ENCODE peak calls at places on chromosome 15, in eight cellular contexts. G, I, F, D, R, J, K and L are unnamed samples.
A peak's percentile ranks its signal among the peaks of the same experiment; 100 is the strongest.

GRCh38 chr15:25501828-25502446 is 63.1 kb upstream of the UBE3A start:
- DNase-seq in R (no peak), I (no peak), G (no peak), F (peak; percentile 66), J (peak; percentile 21), D (peak; percentile 51), K (peak; percentile 54), L (no peak)

GRCh38 chr15:70504305-70504951 is 258.9 kb downstream of the UACA start:
- DNase-seq in F (no peak), R (no peak), J (peak; percentile 56), I (no peak), G (peak; percentile 18), D (peak; percentile 90), K (peak; percentile 60), L (peak; percentile 73)

GRCh38 chr15:64877435-64877834 is 34.3 kb upstream of the ANKDD1A start:
- DNase-seq in K (peak; percentile 84), D (no peak), F (no peak), I (no peak), G (no peak), J (no peak), R (no peak), L (peak; percentile 91)

GRCh38 chr15:66704019-66704782 is 2.2 kb downstream of the SMAD6 start:
- DNase-seq in F (no peak), R (no peak), I (no peak), D (no peak), K (no peak), G (no peak), J (peak; percentile 35), L (no peak)

GRCh38 chr15:80703965-80704364 is 8.9 kb downstream of the ABHD17C start:
- DNase-seq in F (no peak), R (no peak), K (no peak), D (no peak), G (no peak), J (no peak), I (no peak), L (no peak)

GRCh38 chr15:85542488-85542887 is 162.1 kb downstream of the AKAP13 start:
- DNase-seq in I (no peak), D (no peak), G (no peak), F (no peak), K (no peak), J (no peak), R (no peak), L (no peak)

GRCh38 chr15:39783244-39783820 is 691 bp upstream of the FSIP1 start:
- DNase-seq in D (no peak), J (no peak), K (peak; percentile 15), G (no peak), F (peak; percentile 51), I (no peak), R (no peak), L (no peak)

GRCh38 chr15:73927476-73928240 is 1.4 kb downstream of the LOXL1 start:
- DNase-seq in D (peak; percentile 40), J (peak; percentile 68), K (no peak), R (peak; percentile 50), F (peak; percentile 82), I (peak; percentile 64), G (peak; percentile 77), L (peak; percentile 85)

GRCh38 chr15:65221708-65222107 is 10.4 kb upstream of the CILP start:
- DNase-seq in I (no peak), G (no peak), F (no peak), R (no peak), J (no peak), D (no peak), K (no peak), L (no peak)

GRCh38 chr15:69665641-69666091 is 213.0 kb downstream of the RPLP1 start:
- DNase-seq in G (no peak), I (no peak), D (no peak), K (no peak), J (no peak), R (no peak), F (peak; percentile 16), L (no peak)

GRCh38 chr15:70299931-70300858 is 202.5 kb upstream of the TLE3 start:
- DNase-seq in J (no peak), G (peak; percentile 66), D (no peak), I (peak; percentile 62), K (no peak), F (no peak), R (peak; percentile 93), L (no peak)

GRCh38 chr15:90449206-90449735 is 61.2 kb downstream of the IQGAP1 start:
- DNase-seq in J (no peak), R (no peak), K (no peak), F (no peak), D (no peak), I (no peak), G (no peak), L (no peak)

GRCh38 chr15:55334997-55335396 is 16.0 kb downstream of the PIGB start:
- DNase-seq in G (no peak), D (peak; percentile 27), J (no peak), I (no peak), F (no peak), K (no peak), R (no peak), L (no peak)

GRCh38 chr15:91855684-91856553 is 2.4 kb downstream of the SLCO3A1 start:
- DNase-seq in F (peak; percentile 68), I (no peak), G (no peak), K (no peak), D (no peak), R (no peak), J (no peak), L (no peak)

GRCh38 chr15:79339588-79340314 is 28.8 kb downstream of the TMED3 start:
- DNase-seq in F (peak; percentile 53), G (no peak), J (peak; percentile 29), K (peak; percentile 60), D (peak; percentile 77), I (no peak), R (peak; percentile 9), L (no peak)

GRCh38 chr15:68619303-68619698 is 40.5 kb downstream of the CORO2B start:
- DNase-seq in R (no peak), G (no peak), I (no peak), F (no peak), J (no peak), D (no peak), K (no peak), L (no peak)

GRCh38 chr15:99987119-99987506 is 253.9 kb upstream of the LYSMD4 start:
- DNase-seq in R (no peak), J (no peak), D (no peak), I (no peak), K (no peak), F (no peak), G (no peak), L (no peak)

GRCh38 chr15:41970456-41970855 is 1.9 kb downstream of the EHD4 start:
- DNase-seq in D (no peak), I (no peak), J (no peak), K (no peak), G (no peak), R (no peak), F (no peak), L (no peak)

GRCh38 chr15:74901612-74902063 is 5.0 kb downstream of the FAM219B start:
- DNase-seq in G (peak; percentile 68), J (peak; percentile 51), I (peak; percentile 59), K (peak; percentile 38), F (peak; percentile 56), R (peak; percentile 66), D (peak; percentile 67), L (no peak)

GRCh38 chr15:99614749-99615288 is 49.0 kb downstream of the MEF2A start:
- DNase-seq in R (no peak), F (no peak), D (peak; percentile 18), I (no peak), G (no peak), J (no peak), K (no peak), L (no peak)

GRCh38 chr15:74432271-74432967 is 1.3 kb downstream of the SEMA7A start:
- DNase-seq in K (no peak), F (peak; percentile 41), I (no peak), D (no peak), G (no peak), J (no peak), R (no peak), L (no peak)

GRCh38 chr15:60004019-60004845 is at the start of gene FOXB1:
- DNase-seq in R (no peak), I (no peak), F (peak; percentile 95), J (no peak), D (no peak), K (no peak), G (no peak), L (no peak)

GRCh38 chr15:69524850-69525249 is 72.2 kb downstream of the RPLP1 start:
- DNase-seq in G (no peak), I (no peak), F (no peak), K (peak; percentile 57), J (no peak), R (no peak), D (no peak), L (no peak)

GRCh38 chr15:40322531-40323238 is 807 bp upstream of the INAFM2 start:
- DNase-seq in R (no peak), D (no peak), F (no peak), J (no peak), G (no peak), K (no peak), I (no peak), L (no peak)

GRCh38 chr15:101203607-101204006 is 48.2 kb downstream of the CHSY1 start:
- DNase-seq in J (no peak), G (no peak), K (no peak), F (no peak), I (no peak), D (no peak), R (no peak), L (no peak)

GRCh38 chr15:38267416-38268022 is 14.9 kb downstream of the SPRED1 start:
- DNase-seq in R (no peak), K (no peak), J (no peak), G (no peak), D (no peak), F (no peak), I (no peak), L (no peak)

GRCh38 chr15:96553931-96554330 is 223.4 kb downstream of the NR2F2 start:
- DNase-seq in R (no peak), F (no peak), K (no peak), G (no peak), I (no peak), D (no peak), J (no peak), L (no peak)

GRCh38 chr15:101242160-101242998 is 9.5 kb downstream of the CHSY1 start:
- DNase-seq in F (no peak), I (peak; percentile 33), R (peak; percentile 63), D (peak; percentile 77), G (peak; percentile 57), J (peak; percentile 66), K (no peak), L (no peak)

GRCh38 chr15:27545494-27546255 is 553.4 kb downstream of the OCA2 start:
- DNase-seq in J (no peak), G (no peak), I (no peak), R (no peak), F (no peak), D (no peak), K (no peak), L (no peak)

GRCh38 chr15:35061171-35062163 is 23.6 kb downstream of the NANOGP8 start:
- DNase-seq in I (no peak), K (no peak), J (no peak), R (no peak), F (no peak), G (no peak), D (no peak), L (no peak)

GRCh38 chr15:62439543-62440016 is 274.5 kb upstream of the C2CD4B start:
- DNase-seq in R (no peak), G (no peak), I (no peak), D (peak; percentile 44), F (no peak), K (no peak), J (no peak), L (no peak)

GRCh38 chr15:74767167-74768098 is 14.4 kb upstream of the CSK start:
- DNase-seq in G (no peak), R (no peak), I (no peak), D (no peak), J (no peak), K (no peak), F (no peak), L (no peak)

GRCh38 chr15:43927203-43927602 is 100.4 kb downstream of the WDR76 start:
- DNase-seq in R (no peak), I (no peak), F (no peak), G (no peak), D (no peak), J (no peak), K (no peak), L (no peak)

GRCh38 chr15:64583519-64583918 is 123.1 kb downstream of the ZNF609 start:
- DNase-seq in G (no peak), F (no peak), R (no peak), J (no peak), K (no peak), I (no peak), D (no peak), L (no peak)